ENCODE peak calls at places on chromosome 1, in ten cellular contexts. N, I, M, F, U, R, Z, V, L and A are unnamed samples. For H3K4me1, the result is how much of the 10 kb centered on the place peaks cover.

GRCh38 chr1:97277891-97278662 is 556.5 kb downstream of the PTBP2 start:
- DNase-seq in N (no peak), I (peak), M (no peak), F (peak), U (no peak), R (no peak), Z (no peak), V (peak), L (no peak), A (no peak)

GRCh38 chr1:244163131-244163530 is 112.0 kb downstream of the ZBTB18 start:
- DNase-seq in N (no peak), I (no peak), M (no peak), F (no peak), U (no peak), R (no peak), Z (no peak), V (no peak), L (no peak), A (no peak)

GRCh38 chr1:40651138-40651857 is 14.2 kb downstream of the RIMS3 start:
- DNase-seq in N (no peak), I (no peak), M (peak), F (no peak), U (no peak), R (peak), Z (no peak), V (no peak), L (no peak), A (peak)

GRCh38 chr1:151823175-151823574 is 8.4 kb downstream of the RORC start:
- DNase-seq in N (no peak), I (no peak), M (no peak), F (no peak), U (no peak), R (no peak), Z (no peak), V (no peak), L (no peak), A (no peak)

GRCh38 chr1:94803517-94804441 is 16.4 kb upstream of the SLC44A3 start:
- DNase-seq in N (no peak), I (peak), M (no peak), F (peak), U (no peak), R (peak), Z (no peak), V (no peak), L (no peak), A (peak)

GRCh38 chr1:28058168-28058567 is 30.2 kb downstream of the EYA3 start:
- DNase-seq in N (no peak), I (no peak), M (no peak), F (no peak), U (no peak), R (no peak), Z (no peak), V (no peak), L (no peak), A (no peak)

GRCh38 chr1:167169642-167170041 is 51.0 kb upstream of the POU2F1 start:
- DNase-seq in N (no peak), I (no peak), M (no peak), F (no peak), U (no peak), R (no peak), Z (no peak), V (no peak), L (no peak), A (no peak)

GRCh38 chr1:103239034-103239433 is 130.7 kb upstream of the COL11A1 start:
- DNase-seq in N (no peak), I (no peak), M (no peak), F (no peak), U (no peak), R (no peak), Z (no peak), V (no peak), L (no peak), A (no peak)

GRCh38 chr1:85579619-85580018 is 942 bp upstream of the CCN1 start:
- DNase-seq in N (peak), I (peak), M (no peak), F (peak), U (no peak), R (no peak), Z (no peak), V (no peak), L (no peak), A (no peak)

GRCh38 chr1:97603776-97604175 is 317.1 kb downstream of the DPYD start:
- DNase-seq in N (no peak), I (peak), M (no peak), F (peak), U (no peak), R (no peak), Z (no peak), V (no peak), L (no peak), A (no peak)

GRCh38 chr1:47548188-47548587 is 110.3 kb downstream of the FOXD2 start:
- DNase-seq in N (no peak), I (no peak), M (no peak), F (no peak), U (no peak), R (no peak), Z (no peak), V (no peak), L (no peak), A (no peak)

GRCh38 chr1:33347650-33347992 is 26.7 kb upstream of the A3GALT2 start:
- DNase-seq in N (no peak), I (peak), M (no peak), F (peak), U (no peak), R (no peak), Z (no peak), V (no peak), L (no peak), A (no peak)

GRCh38 chr1:231808990-231809389 is 182.4 kb downstream of the DISC1 start:
- DNase-seq in N (no peak), I (peak), M (no peak), F (peak), U (no peak), R (peak), Z (no peak), V (no peak), L (no peak), A (peak)

GRCh38 chr1:3910049-3910731 is 10.1 kb upstream of the C1orf174 start:
- DNase-seq in N (no peak), I (no peak), M (peak), F (no peak), U (peak), R (no peak), Z (no peak), V (no peak), L (no peak), A (no peak)

GRCh38 chr1:12158362-12159092 is 8.3 kb upstream of the TNFRSF1B start:
- DNase-seq in N (no peak), I (no peak), M (peak), F (no peak), U (no peak), R (no peak), Z (no peak), V (no peak), L (no peak), A (no peak)

GRCh38 chr1:26733982-26734381 is 38.2 kb downstream of the ARID1A start:
- DNase-seq in N (no peak), I (peak), M (no peak), F (peak), U (no peak), R (no peak), Z (no peak), V (peak), L (no peak), A (no peak)

GRCh38 chr1:160625321-160625720 is 21.5 kb downstream of the SLAMF1 start:
- DNase-seq in N (no peak), I (no peak), M (no peak), F (no peak), U (no peak), R (no peak), Z (no peak), V (no peak), L (no peak), A (no peak)
- H3K4me1 ChIP-seq in N (under half), I (under half), M (half or more), F (under half), U (under half), R (under half), Z (under half), V (under half), L (half or more), A (under half)

DNA sequence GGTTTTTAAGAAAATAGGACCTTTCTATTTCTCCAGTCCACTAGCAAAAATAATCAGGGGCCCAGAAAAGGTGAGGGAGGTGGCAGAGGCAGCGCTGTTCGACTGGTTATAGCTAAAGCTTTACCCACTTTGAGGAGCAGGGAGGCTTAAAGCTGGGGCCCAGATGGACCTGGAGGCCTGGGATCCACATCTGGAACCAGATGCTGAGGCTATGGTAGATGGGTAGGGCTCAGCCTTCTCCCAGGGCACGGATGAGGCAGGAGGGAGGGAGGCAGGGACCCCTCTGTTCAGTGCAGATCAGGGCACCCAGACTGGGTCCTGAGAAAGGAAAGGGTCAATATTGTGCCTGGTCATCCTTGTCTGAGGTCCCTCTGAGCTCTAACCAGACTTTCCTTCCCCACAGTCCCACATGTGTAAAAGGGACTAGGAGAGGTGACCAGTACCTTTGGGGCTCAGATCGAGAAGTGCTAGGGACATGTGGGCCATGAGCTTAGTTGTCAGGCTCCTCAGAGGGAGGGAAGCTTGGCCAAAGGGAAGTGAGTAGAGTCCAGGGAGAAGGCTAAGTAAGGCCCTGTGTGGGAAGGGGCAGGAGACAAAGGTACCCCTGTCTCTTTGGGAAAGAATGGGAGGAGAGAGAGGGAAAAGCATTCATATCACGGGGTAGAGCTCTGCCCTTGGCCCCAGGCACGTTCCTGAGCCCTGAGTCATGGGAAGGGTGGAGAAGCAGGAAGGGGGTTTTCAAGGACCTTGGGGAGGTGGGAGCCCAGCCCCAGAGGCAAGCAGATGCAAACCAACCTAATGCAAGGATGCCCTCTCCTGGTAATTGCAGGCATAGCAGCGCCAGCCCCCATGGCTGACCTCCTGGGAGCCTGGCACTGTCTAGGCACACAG is 15.4 kb downstream of the LMNA start:
- DNase-seq in N (peak), I (peak), M (peak), F (peak), U (peak), R (peak), Z (peak), V (peak), L (peak), A (peak)
- H3K4me1 ChIP-seq in N (under half), I (under half), M (half or more), F (under half), U (half or more), R (half or more), Z (under half), V (under half), L (half or more), A (half or more)

GRCh38 chr1:116374340-116375164 is 1.5 kb downstream of the ATP1A1 start:
- DNase-seq in N (no peak), I (no peak), M (peak), F (no peak), U (no peak), R (peak), Z (no peak), V (no peak), L (no peak), A (no peak)
- H3K4me1 ChIP-seq in N (under half), I (under half), M (half or more), F (under half), U (half or more), R (half or more), Z (under half), V (under half), L (half or more), A (half or more)

GRCh38 chr1:18942340-18942739 is 14.1 kb downstream of the IFFO2 start:
- DNase-seq in N (no peak), I (peak), M (no peak), F (no peak), U (no peak), R (no peak), Z (no peak), V (no peak), L (no peak), A (no peak)
- H3K4me1 ChIP-seq in N (under half), I (under half), M (half or more), F (under half), U (half or more), R (half or more), Z (under half), V (half or more), L (half or more), A (half or more)

GRCh38 chr1:212288614-212289013 is 3.4 kb downstream of the PPP2R5A start:
- DNase-seq in N (no peak), I (peak), M (no peak), F (peak), U (no peak), R (no peak), Z (no peak), V (no peak), L (no peak), A (no peak)

GRCh38 chr1:212284744-212285684 is at the start of gene PPP2R5A:
- DNase-seq in N (peak), I (peak), M (peak), F (peak), U (peak), R (peak), Z (peak), V (peak), L (peak), A (peak)

GRCh38 chr1:212285685-212286436 is 651 bp downstream of the PPP2R5A start:
- DNase-seq in N (peak), I (peak), M (peak), F (peak), U (peak), R (peak), Z (peak), V (no peak), L (peak), A (peak)

GRCh38 chr1:212287261-212287895 is 2.2 kb downstream of the PPP2R5A start:
- DNase-seq in N (no peak), I (no peak), M (no peak), F (no peak), U (no peak), R (no peak), Z (no peak), V (no peak), L (no peak), A (no peak)

DNA sequence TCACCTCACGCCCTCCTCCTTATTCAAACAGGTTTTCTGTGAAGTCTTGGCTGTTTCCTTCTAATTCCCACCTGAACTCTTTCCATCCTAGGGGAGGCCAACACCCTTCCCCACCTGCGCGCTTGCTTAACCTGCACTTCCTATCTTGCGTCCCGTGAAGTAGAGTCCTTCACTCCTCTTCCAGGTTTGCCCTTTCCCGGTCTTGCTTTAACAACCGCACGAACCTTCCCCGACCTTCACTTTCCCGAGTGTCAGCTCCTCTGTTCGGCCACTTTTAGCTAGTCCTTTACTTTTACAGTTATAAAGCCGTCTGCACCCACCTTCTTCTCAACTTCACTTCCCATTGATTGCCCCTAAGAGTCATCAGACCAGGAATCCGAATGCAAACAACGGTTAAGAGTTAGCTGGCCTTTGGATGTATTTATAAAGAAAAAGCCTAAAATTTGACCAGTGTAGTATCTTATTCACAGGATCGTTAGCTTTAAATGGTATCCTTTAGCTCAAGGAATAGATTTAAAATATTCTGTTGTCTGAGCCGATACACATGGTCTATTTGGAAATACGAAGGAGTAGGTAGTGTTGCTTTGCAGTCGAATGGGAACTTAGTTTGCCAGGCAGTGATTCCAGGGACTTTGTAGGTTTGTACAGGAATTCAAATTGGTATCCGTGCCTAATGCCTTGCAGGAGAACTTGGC is 1.4 kb downstream of the PPP2R5A start:
- DNase-seq in N (no peak), I (no peak), M (no peak), F (peak), U (no peak), R (no peak), Z (no peak), V (no peak), L (no peak), A (peak)
- H3K4me1 ChIP-seq in N (under half), I (under half), M (half or more), F (under half), U (half or more), R (under half), Z (under half), V (under half), L (under half), A (under half)

DNA sequence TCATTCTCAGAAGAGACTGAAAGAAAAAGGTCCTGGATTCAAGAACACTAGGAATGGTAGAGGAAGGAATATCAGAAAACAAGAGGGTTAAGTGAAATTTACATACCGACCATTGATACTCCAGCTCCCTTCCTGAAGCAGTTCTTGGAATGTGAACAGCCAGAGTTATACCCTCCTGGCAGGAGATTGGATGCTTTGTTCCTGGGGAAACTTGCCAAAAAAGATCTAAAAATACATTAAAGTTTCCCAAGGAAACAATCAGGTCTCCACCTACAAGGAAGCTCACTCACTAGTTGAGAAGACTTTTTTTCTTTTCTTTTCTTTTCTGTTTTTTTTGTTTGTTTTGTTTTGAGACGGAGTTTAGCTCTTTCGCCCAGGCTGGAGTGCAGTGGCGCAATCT is 91.1 kb downstream of the HLX start:
- DNase-seq in N (no peak), I (peak), M (no peak), F (no peak), U (no peak), R (no peak), Z (no peak), V (no peak), L (no peak), A (no peak)
- H3K4me1 ChIP-seq in N (under half), I (under half), M (under half), F (under half), U (under half), R (under half), Z (under half), V (under half), L (under half), A (under half)

GRCh38 chr1:230103341-230104173 is 36.5 kb downstream of the GALNT2 start:
- DNase-seq in N (no peak), I (peak), M (no peak), F (peak), U (no peak), R (no peak), Z (no peak), V (no peak), L (no peak), A (no peak)
- H3K4me1 ChIP-seq in N (under half), I (under half), M (half or more), F (under half), U (under half), R (half or more), Z (under half), V (under half), L (under half), A (half or more)

GRCh38 chr1:218301217-218301616 is 16.1 kb downstream of the RRP15 start:
- DNase-seq in N (no peak), I (no peak), M (no peak), F (no peak), U (no peak), R (no peak), Z (no peak), V (no peak), L (no peak), A (no peak)
- H3K4me1 ChIP-seq in N (under half), I (under half), M (under half), F (under half), U (under half), R (under half), Z (under half), V (under half), L (under half), A (under half)

GRCh38 chr1:174964261-174964984 is 35.3 kb upstream of the CACYBP start:
- DNase-seq in N (no peak), I (peak), M (no peak), F (no peak), U (no peak), R (no peak), Z (no peak), V (peak), L (no peak), A (no peak)

GRCh38 chr1:174963547-174964125 is 36.1 kb upstream of the CACYBP start:
- DNase-seq in N (no peak), I (no peak), M (no peak), F (no peak), U (no peak), R (no peak), Z (no peak), V (no peak), L (no peak), A (no peak)

GRCh38 chr1:174967845-174968705 is 31.7 kb upstream of the CACYBP start:
- DNase-seq in N (no peak), I (no peak), M (no peak), F (no peak), U (no peak), R (no peak), Z (no peak), V (no peak), L (no peak), A (no peak)

GRCh38 chr1:174966000-174966572 is 33.7 kb upstream of the CACYBP start:
- DNase-seq in N (no peak), I (peak), M (no peak), F (no peak), U (no peak), R (no peak), Z (no peak), V (no peak), L (no peak), A (no peak)

DNA sequence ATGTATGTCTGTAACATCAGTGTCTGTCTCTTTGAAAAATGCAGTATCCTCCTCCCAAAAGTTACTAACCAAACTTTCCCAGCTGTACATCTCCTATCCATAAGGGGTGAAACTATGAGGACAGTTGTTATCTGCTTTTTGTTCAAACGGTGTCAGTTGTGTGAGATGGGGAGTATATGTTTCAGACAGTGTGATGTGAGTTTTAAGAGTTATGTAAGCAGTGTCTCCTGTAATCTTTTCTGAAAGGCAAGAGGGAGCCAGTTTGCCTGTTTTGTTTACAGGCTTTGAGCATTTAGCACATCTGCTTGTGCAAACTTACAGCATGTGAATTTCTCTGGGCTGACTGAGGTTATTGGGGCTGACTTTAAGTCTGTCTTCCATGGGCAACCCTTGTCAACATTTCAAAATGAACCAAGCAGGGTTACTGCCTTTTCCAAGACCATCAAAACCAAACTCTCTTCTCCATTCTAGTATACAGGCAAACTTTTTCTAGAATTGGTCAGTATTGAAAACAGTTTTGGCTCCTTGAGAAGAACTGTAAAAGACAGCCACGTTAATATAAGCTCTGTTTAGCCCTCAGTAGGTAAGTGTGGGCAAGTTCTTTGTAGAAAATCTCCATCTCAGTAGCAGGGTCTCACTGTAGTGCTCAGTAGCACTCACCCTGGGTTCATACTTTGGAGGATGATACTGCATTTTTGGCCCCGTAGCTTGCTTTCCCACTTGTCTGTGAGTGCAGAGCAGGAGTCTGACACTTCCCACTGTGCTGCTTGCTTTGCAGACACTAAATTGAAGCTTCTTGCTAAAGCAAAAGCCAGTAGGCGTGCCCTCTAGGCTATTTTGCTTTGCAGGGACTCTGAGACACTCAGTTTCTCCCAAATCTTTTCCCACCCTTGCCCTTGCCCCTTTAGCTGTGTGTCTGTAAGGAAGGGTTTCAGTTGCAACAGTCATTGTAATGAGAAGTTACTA is 34.5 kb upstream of the CACYBP start:
- DNase-seq in N (no peak), I (peak), M (no peak), F (no peak), U (no peak), R (peak), Z (no peak), V (no peak), L (peak), A (peak)
- H3K4me1 ChIP-seq in N (under half), I (under half), M (half or more), F (under half), U (half or more), R (under half), Z (under half), V (under half), L (half or more), A (under half)